ENCODE peak calls at places on chromosomes 2 and 18, in four cellular contexts. H, A, J and X are unnamed samples.

GRCh38 chr2:106189325-106189724 is 4.8 kb downstream of the UXS1 start:
- DNase-seq in H (no peak), A (no peak), J (no peak), X (no peak)

GRCh38 chr2:172446524-172447063 is 19.2 kb downstream of the ITGA6 start:
- DNase-seq in H (no peak), A (no peak), J (no peak), X (peak; percentile 59)

GRCh38 chr2:149800624-149801220 is 213.1 kb upstream of the MMADHC start:
- DNase-seq in H (no peak), A (no peak), J (no peak), X (no peak)

GRCh38 chr18:76349067-76349715 is 145.9 kb downstream of the ZNF516 start:
- DNase-seq in H (peak; percentile 38), A (peak; percentile 67), J (peak; percentile 86), X (peak; percentile 59)

GRCh38 chr2:58680938-58681337 is 439.8 kb upstream of the FANCL start:
- DNase-seq in H (no peak), A (no peak), J (no peak), X (peak; percentile 8)

GRCh38 chr2:148507970-148508369 is 136.6 kb upstream of the EPC2 start:
- DNase-seq in H (no peak), A (no peak), J (no peak), X (no peak)

GRCh38 chr2:13818002-13818401 is 814.5 kb upstream of the LRATD1 start:
- DNase-seq in H (no peak), A (no peak), J (no peak), X (no peak)

GRCh38 chr2:15584316-15584715 is 7.4 kb upstream of the DDX1 start:
- DNase-seq in H (no peak), A (no peak), J (no peak), X (no peak)

GRCh38 chr2:10575566-10576300 is 114.0 kb downstream of the NOL10 start:
- DNase-seq in H (no peak), A (no peak), J (no peak), X (peak; percentile 82)

GRCh38 chr18:24413148-24413547 is 13.3 kb upstream of the IMPACT start:
- DNase-seq in H (no peak), A (no peak), J (peak; percentile 70), X (no peak)

GRCh38 chr18:58618822-58619553 is 9.9 kb downstream of the ALPK2 start:
- DNase-seq in H (no peak), A (no peak), J (no peak), X (no peak)

GRCh38 chr2:240884221-240884620 is 11.7 kb downstream of the MAB21L4 start:
- DNase-seq in H (no peak), A (no peak), J (no peak), X (no peak)

GRCh38 chr2:236663267-236663666 is 93.6 kb downstream of the ACKR3 start:
- DNase-seq in H (no peak), A (no peak), J (no peak), X (no peak)

GRCh38 chr2:121266543-121267106 is 18.4 kb downstream of the TFCP2L1 start:
- DNase-seq in H (no peak), A (no peak), J (no peak), X (no peak)

GRCh38 chr2:40004336-40004735 is 225.3 kb upstream of the THUMPD2 start:
- DNase-seq in H (no peak), A (no peak), J (no peak), X (no peak)

GRCh38 chr2:85907671-85908157 is 18.9 kb upstream of the ST3GAL5 start:
- DNase-seq in H (no peak), A (no peak), J (no peak), X (peak; percentile 45)

GRCh38 chr18:7812431-7813063 is 245.4 kb downstream of the PTPRM start:
- DNase-seq in H (no peak), A (peak; percentile 80), J (no peak), X (no peak)

GRCh38 chr2:152247337-152247695 is 71.8 kb upstream of the STAM2 start:
- DNase-seq in H (no peak), A (no peak), J (no peak), X (no peak)

GRCh38 chr2:239903803-239904202 is 121.3 kb downstream of the NDUFA10 start:
- DNase-seq in H (no peak), A (no peak), J (peak; percentile 41), X (no peak)

GRCh38 chr2:44807344-44808025 is 134.0 kb upstream of the SIX3 start:
- DNase-seq in H (no peak), A (no peak), J (no peak), X (peak; percentile 4)

GRCh38 chr2:88329815-88330603 is 122.5 kb downstream of the FOXI3 start:
- DNase-seq in H (no peak), A (peak; percentile 64), J (peak; percentile 54), X (no peak)

GRCh38 chr2:219124379-219125110 is 36.1 kb downstream of the NHEJ1 start:
- DNase-seq in H (peak; percentile 67), A (no peak), J (no peak), X (no peak)

GRCh38 chr2:74587664-74588277 is 33.3 kb downstream of the DOK1 start:
- DNase-seq in H (peak; percentile 74), A (peak; percentile 77), J (peak; percentile 66), X (peak; percentile 73)

GRCh38 chr2:201279079-201279478 is 18.7 kb downstream of the CASP8 start:
- DNase-seq in H (no peak), A (no peak), J (no peak), X (peak; percentile 16)

GRCh38 chr2:219902870-219903269 is 275.4 kb downstream of the SLC4A3 start:
- DNase-seq in H (no peak), A (no peak), J (no peak), X (no peak)

GRCh38 chr18:76764296-76764901 is 58.0 kb upstream of the ZNF236 start:
- DNase-seq in H (no peak), A (no peak), J (no peak), X (no peak)

GRCh38 chr18:47680488-47680887 is 250.0 kb downstream of the SMAD2 start:
- DNase-seq in H (no peak), A (no peak), J (no peak), X (no peak)
- TF ChIP-seq POLR2AphosphoS5 in H (no peak), A (no peak), J (no peak), X (no peak)

GRCh38 chr2:53970095-53970897 is 497 bp downstream of the PSME4 start:
- DNase-seq in H (peak; percentile 41), A (peak; percentile 44), J (peak; percentile 57), X (peak; percentile 63)
- TF ChIP-seq JUN in H (no peak), A (no peak), J (no peak), X (no peak)

DNA sequence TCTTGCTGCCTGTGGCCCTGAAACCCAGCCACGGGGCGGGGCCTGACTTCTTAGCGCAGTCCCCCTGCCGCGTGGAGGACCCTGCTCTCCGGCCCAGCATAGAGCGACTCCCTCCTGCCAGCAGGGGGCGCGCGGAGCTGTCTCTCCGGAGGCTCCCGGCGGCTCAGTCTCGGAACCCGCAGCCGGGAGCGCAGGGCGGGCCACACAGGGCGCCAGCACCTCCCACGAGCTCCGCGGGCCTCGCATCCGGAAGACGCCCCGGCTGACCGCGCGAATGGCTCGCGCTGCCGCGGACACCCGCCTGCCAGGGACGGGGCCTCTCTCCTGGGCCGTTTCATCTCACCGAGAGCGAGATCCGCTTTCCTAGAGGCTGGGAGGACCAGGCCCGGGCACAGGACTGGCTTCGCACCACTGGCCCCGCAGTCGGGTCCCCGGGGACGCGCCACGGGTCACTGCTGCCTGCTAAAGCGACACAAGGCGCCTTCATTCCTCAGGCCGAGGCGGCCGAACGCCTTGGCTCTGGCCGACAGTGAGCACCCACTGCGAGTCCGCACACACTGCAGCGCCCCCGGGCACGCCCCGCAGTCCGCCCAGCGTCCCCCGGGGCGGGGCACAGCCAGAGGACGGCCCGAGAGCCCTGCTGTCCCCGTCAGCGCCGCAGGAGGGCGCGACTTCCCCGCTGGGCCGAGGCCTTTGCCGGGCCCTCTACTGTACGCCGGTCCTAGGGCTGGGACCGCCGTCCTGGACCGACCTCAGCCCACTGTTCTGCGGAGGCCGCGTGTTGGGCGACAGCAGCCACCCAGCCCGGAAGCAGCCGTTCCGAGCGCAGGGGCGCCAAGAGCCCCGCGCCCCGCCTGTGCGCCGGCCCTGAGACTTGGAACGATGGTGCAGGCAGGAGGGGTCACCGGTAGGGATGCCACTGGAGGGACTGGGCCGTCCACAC is 39.0 kb upstream of the ARHGEF4 start:
- DNase-seq in H (peak; percentile 88), A (peak; percentile 77), J (peak; percentile 97), X (peak; percentile 82)
- TF ChIP-seq POLR2AphosphoS5 in H (no peak), A (no peak), J (no peak), X (peak; percentile 60)

GRCh38 chr2:54572636-54573531 is 116.8 kb downstream of the SPTBN1 start:
- DNase-seq in H (no peak), A (no peak), J (no peak), X (peak; percentile 92)
- TF ChIP-seq JUN in H (no peak), A (no peak), J (no peak), X (peak; percentile 98)

DNA sequence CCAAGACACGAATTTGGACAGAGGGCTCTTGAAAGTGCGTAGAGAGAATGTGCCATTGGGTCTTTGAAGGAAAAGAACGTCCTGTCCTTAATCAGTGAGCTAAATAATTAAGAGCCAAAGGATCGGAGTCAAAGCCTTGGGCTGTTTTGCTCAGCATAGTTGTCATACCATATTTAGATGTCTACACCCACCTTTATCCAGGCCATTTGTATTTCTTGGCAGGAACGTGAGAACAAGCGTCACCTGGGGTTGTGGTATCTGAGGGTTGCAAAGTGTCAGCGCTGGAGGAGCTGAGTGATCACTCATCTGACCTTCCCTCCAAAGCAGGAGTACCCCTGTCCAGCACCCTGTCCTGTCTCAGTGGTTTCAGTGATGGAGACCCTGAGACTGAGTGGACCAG is 4.5 kb downstream of the LPIN1 start:
- DNase-seq in H (no peak), A (no peak), J (no peak), X (no peak)
- TF ChIP-seq POLR2AphosphoS5 in H (no peak), A (no peak), J (no peak), X (no peak)

DNA sequence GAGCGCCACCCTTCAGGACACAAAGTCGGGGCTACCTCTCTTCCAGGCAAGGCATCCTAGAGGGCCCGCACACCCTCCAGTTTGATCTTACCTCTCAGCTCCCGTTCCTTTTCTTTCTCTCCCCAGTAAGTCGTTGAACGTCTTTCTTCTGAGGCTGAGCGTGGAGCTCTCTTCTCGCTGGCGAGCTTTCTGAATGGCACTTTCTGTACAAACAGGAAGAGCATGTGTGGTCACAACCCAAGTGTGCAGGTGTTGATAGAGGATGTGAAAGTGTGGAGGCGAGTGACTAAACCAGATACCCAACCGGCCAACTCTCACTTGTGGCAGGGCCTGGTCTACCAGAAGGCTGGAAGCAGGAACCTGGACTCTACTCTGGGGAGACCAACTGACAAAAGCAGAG is at the start of gene AFF3:
- DNase-seq in H (no peak), A (no peak), J (no peak), X (no peak)
- TF ChIP-seq JUN in H (no peak), A (no peak), J (no peak), X (no peak)

GRCh38 chr2:159799833-159800232 is 1.8 kb upstream of the CD302 start:
- DNase-seq in H (no peak), A (peak; percentile 64), J (no peak), X (no peak)

GRCh38 chr2:159803235-159803962 is 5.4 kb upstream of the CD302 start:
- DNase-seq in H (no peak), A (no peak), J (no peak), X (no peak)

GRCh38 chr2:159802673-159803072 is 4.7 kb upstream of the CD302 start:
- DNase-seq in H (no peak), A (no peak), J (no peak), X (no peak)

GRCh38 chr2:159804941-159805340 is 6.9 kb upstream of the CD302 start:
- DNase-seq in H (no peak), A (no peak), J (no peak), X (no peak)

GRCh38 chr2:159801925-159802324 is 3.9 kb upstream of the CD302 start:
- DNase-seq in H (no peak), A (no peak), J (no peak), X (no peak)
- TF ChIP-seq POLR2AphosphoS5 in H (no peak), A (no peak), J (no peak), X (no peak)